ENCODE peak calls at places on chromosomes 12 and 14, in six cellular contexts. B is HCT116, C is GM23248, Z is NT2/D1, G is H9, H is GM12878. R is an unnamed sample.

GRCh38 chr12:66107451-66107915 is 23.1 kb downstream of the LLPH start:
- DNase-seq in C (peak; percentile 92), G (peak; percentile 74), H (peak; percentile 56), B (peak; percentile 93), Z (peak; percentile 89), R (peak; percentile 96)

GRCh38 chr12:69054343-69055056 is 121.5 kb upstream of the CPM start:
- DNase-seq in B (no peak), H (no peak), G (no peak), Z (no peak), C (no peak), R (no peak)

GRCh38 chr12:50788562-50788961 is 24.7 kb downstream of the ATF1 start:
- DNase-seq in B (no peak), G (no peak), Z (no peak), C (peak; percentile 87), H (no peak), R (peak; percentile 94)

GRCh38 chr12:92049403-92049802 is 96.2 kb downstream of the BTG1 start:
- DNase-seq in C (no peak), B (no peak), H (peak; percentile 74), G (no peak), Z (no peak), R (no peak)

GRCh38 chr14:30559638-30560071 is 697 bp downstream of the G2E3 start:
- DNase-seq in G (no peak), C (peak; percentile 64), H (no peak), B (no peak), Z (no peak), R (peak; percentile 39)

GRCh38 chr14:67577909-67578749 is 21.9 kb downstream of the PIGH start:
- DNase-seq in C (no peak), B (no peak), G (no peak), Z (no peak), H (no peak), R (no peak)

GRCh38 chr12:44476683-44477082 is 399.4 kb downstream of the NELL2 start:
- DNase-seq in B (no peak), G (no peak), Z (no peak), C (no peak), H (no peak), R (no peak)

GRCh38 chr14:76904100-76904739 is 78.0 kb downstream of the LRRC74A start:
- DNase-seq in C (peak; percentile 99), G (no peak), B (no peak), Z (no peak), H (no peak), R (peak; percentile 90)

GRCh38 chr12:81976661-81977060 is 217.5 kb upstream of the PPFIA2 start:
- DNase-seq in G (no peak), Z (no peak), H (no peak), C (no peak), B (no peak), R (no peak)

GRCh38 chr12:52082026-52082667 is 2.6 kb downstream of the SMIM41 start:
- DNase-seq in C (no peak), H (no peak), B (no peak), Z (no peak), G (peak; percentile 41), R (peak; percentile 63)

GRCh38 chr12:114820773-114821172 is 136.8 kb upstream of the TBX3 start:
- DNase-seq in G (no peak), H (no peak), B (no peak), C (no peak), Z (no peak), R (no peak)

GRCh38 chr12:92717202-92717601 is 14.4 kb downstream of the PLEKHG7 start:
- DNase-seq in G (peak; percentile 39), B (peak; percentile 13), Z (no peak), H (no peak), C (peak; percentile 55), R (peak; percentile 15)

GRCh38 chr12:58283553-58283952 is 342.2 kb downstream of the ATP23 start:
- DNase-seq in C (no peak), Z (no peak), H (no peak), G (no peak), B (no peak), R (no peak)

GRCh38 chr12:4607056-4607455 is 41.8 kb downstream of the AKAP3 start:
- DNase-seq in G (no peak), Z (no peak), H (no peak), B (no peak), C (no peak), R (no peak)

GRCh38 chr14:59213368-59214315 is 25.2 kb downstream of the DAAM1 start:
- DNase-seq in Z (no peak), H (no peak), C (no peak), B (no peak), G (no peak), R (peak; percentile 77)

GRCh38 chr12:24562761-24563392 is 386.0 kb downstream of the BCAT1 start:
- DNase-seq in Z (no peak), G (peak; percentile 66), C (peak; percentile 40), H (no peak), B (no peak), R (peak; percentile 52)

GRCh38 chr12:84128117-84128991 is 784.2 kb downstream of the SLC6A15 start:
- DNase-seq in H (no peak), Z (no peak), B (no peak), G (peak; percentile 71), C (no peak), R (no peak)

GRCh38 chr12:70049596-70050360 is 193.5 kb upstream of the CNOT2 start:
- DNase-seq in H (peak; percentile 68), C (no peak), B (peak; percentile 44), Z (no peak), G (no peak), R (no peak)

GRCh38 chr12:2052861-2053674 is at the start of gene CACNA1C:
- DNase-seq in G (peak; percentile 79), C (peak; percentile 87), H (no peak), Z (peak; percentile 79), B (no peak), R (peak; percentile 59)

GRCh38 chr12:59834659-59835474 is 239.0 kb downstream of the SLC16A7 start:
- DNase-seq in Z (peak; percentile 6), H (no peak), B (peak; percentile 13), C (peak; percentile 53), G (no peak), R (peak; percentile 15)

GRCh38 chr14:24837280-24838046 is 203.5 kb upstream of the GZMB start:
- DNase-seq in B (no peak), Z (no peak), C (peak; percentile 85), G (no peak), H (no peak), R (peak; percentile 54)

GRCh38 chr12:65308001-65308400 is 29.5 kb downstream of the MSRB3 start:
- DNase-seq in C (peak; percentile 45), H (no peak), Z (no peak), B (no peak), G (no peak), R (peak; percentile 17)

GRCh38 chr14:36069535-36069900 is 107.0 kb downstream of the PTCSC3 start:
- DNase-seq in C (peak; percentile 41), H (no peak), Z (peak; percentile 28), B (peak; percentile 62), G (peak; percentile 72), R (peak; percentile 24)

GRCh38 chr14:64303471-64303917 is 9.3 kb upstream of the ESR2 start:
- DNase-seq in B (peak; percentile 74), Z (peak; percentile 38), H (peak; percentile 28), C (peak; percentile 62), G (peak; percentile 49), R (peak; percentile 52)

GRCh38 chr14:66650491-66650911 is 142.6 kb downstream of the GPHN start:
- DNase-seq in H (peak; percentile 76), G (no peak), B (no peak), C (no peak), Z (no peak), R (no peak)

GRCh38 chr12:45477526-45477925 is 252.0 kb upstream of the ARID2 start:
- DNase-seq in B (no peak), C (peak; percentile 22), G (no peak), Z (no peak), H (no peak), R (no peak)

GRCh38 chr14:105279642-105280361 is 21.0 kb downstream of the BRF1 start:
- DNase-seq in H (no peak), C (no peak), Z (no peak), B (no peak), G (no peak), R (no peak)

GRCh38 chr14:21090194-21090939 is 8.1 kb downstream of the ZNF219 start:
- DNase-seq in Z (no peak), B (no peak), G (peak; percentile 75), C (no peak), H (no peak), R (no peak)

GRCh38 chr14:90276627-90277367 is 20.4 kb downstream of the PSMC1 start:
- DNase-seq in B (no peak), C (peak; percentile 36), Z (no peak), H (no peak), G (peak; percentile 73), R (peak; percentile 48)

DNA sequence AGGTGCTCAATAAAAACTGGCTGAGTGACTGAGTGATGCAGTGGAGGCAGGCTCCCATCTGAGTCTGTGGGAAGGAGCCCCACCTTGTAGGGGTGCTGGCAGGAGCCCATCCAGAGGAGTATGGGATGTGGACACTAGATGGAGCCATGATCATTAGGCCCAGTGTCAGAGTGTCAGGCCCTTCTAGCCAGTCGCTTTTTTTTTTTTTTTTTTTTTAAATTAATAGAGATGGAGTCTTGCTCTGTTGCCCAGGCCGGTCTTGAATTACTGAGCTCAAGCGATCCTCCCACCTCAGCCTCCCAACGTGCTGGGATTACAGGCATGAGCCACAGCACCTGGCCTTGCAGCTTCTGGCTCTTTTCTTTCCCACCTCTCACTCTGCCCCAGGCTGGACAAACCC is 11.5 kb downstream of the RITA1 start:
- DNase-seq in Z (no peak), C (peak; percentile 89), B (peak; percentile 63), G (peak; percentile 82), H (no peak), R (peak; percentile 70)
- H3K9ac ChIP-seq in Z (no peak overlapping the region), C (no peak overlapping the region), B (no peak overlapping the region), G (no peak overlapping the region), H (no peak overlapping the region), R (no peak overlapping the region)

DNA sequence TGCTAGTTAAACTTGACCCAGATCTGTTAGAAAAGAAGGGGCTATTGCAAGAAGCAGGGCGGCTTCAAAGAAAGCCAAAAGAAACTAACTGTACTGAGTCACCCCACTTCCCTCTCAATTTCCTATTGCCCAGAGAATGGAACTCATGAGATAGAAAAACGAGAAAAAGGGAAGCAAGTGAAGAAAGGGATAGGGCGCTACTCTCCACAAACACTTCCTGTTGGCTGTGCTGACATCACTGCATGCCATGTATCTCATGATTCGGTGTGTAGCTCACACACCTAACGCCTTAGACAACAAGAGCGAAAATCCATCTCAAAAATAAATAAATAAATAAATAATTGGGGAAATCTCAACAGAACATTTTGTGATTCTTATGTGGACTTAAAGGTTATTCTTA is 13.0 kb upstream of the P2RX4 start:
- DNase-seq in C (no peak), H (no peak), Z (no peak), B (no peak), G (no peak), R (no peak)
- H3K9ac ChIP-seq in C (no peak overlapping the region), H (no peak overlapping the region), Z (no peak overlapping the region), B (no peak overlapping the region), G (no peak overlapping the region), R (no peak overlapping the region)

GRCh38 chr12:48038085-48038484 is 33.8 kb upstream of the COL2A1 start:
- DNase-seq in Z (no peak), H (no peak), G (no peak), B (no peak), C (no peak), R (no peak)
- H3K9ac ChIP-seq in Z (peak overlapping the region; percentile 51), H (no peak overlapping the region), G (no peak overlapping the region), B (no peak overlapping the region), C (no peak overlapping the region), R (no peak overlapping the region)

DNA sequence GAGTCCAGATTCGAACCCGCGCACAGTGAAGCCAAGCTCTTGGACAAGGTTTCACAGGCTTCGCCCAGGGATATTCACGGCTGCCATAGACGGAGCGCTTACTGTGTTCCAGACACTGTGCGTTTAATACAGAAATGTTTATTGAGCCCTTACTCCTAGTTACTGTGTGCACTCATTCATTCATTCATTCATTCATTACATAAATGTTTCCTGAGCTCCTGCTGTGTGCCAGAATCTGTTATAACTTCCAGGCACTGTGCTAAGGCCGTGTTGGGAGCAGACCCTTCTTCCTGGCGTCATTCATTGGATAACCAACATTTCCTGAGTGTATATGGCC is 734 bp upstream of the MED13L start:
- DNase-seq in H (no peak), C (no peak), G (no peak), B (no peak), Z (no peak), R (no peak)
- H3K9ac ChIP-seq in H (no peak overlapping the region), C (peak overlapping the region; percentile 87), G (no peak overlapping the region), B (peak overlapping the region; percentile 59), Z (peak overlapping the region; percentile 74), R (peak overlapping the region; percentile 77)

R was measured in fibroblast of lung.